ENCODE peak calls at places on chromosomes 4 and X, in nine cellular contexts. J is OCI-LY7, D is GM13977, N is upper lobe of right lung, L is fibroblast of the aortic adventitia, I is stomach, B is T-helper 2 cell, V is NCI-H1092 treated with DMSO at 0.1 percent for 48 hours, U is T-helper 9 cell. H is an unnamed sample.

GRCh38 chr4:48899950-48900349 is 6.6 kb downstream of the OCIAD2 start:
- DNase-seq in J (no peak), D (no peak), N (no peak), L (peak), I (no peak), B (no peak), V (no peak), U (no peak), H (no peak)

GRCh38 chr4:182124359-182124758 is 118.8 kb upstream of the TENM3 start:
- DNase-seq in J (no peak), D (no peak), N (no peak), L (no peak), I (no peak), B (no peak), V (no peak), U (no peak), H (no peak)

GRCh38 chrX:101390664-101391525 is at the start of gene RPL36A:
- DNase-seq in J (peak), D (peak), N (peak), L (peak), I (peak), B (peak), V (peak), U (peak), H (peak)

GRCh38 chr4:123232439-123232838 is 164.2 kb upstream of the SPRY1 start:
- DNase-seq in J (no peak), D (no peak), N (no peak), L (no peak), I (no peak), B (peak), V (no peak), U (no peak), H (no peak)

GRCh38 chr4:170675568-170676262 is 586.0 kb upstream of the AADAT start:
- DNase-seq in J (no peak), D (no peak), N (no peak), L (no peak), I (no peak), B (no peak), V (no peak), U (no peak), H (no peak)

GRCh38 chr4:61380865-61381264 is 180.7 kb downstream of the ADGRL3 start:
- DNase-seq in J (no peak), D (no peak), N (no peak), L (no peak), I (no peak), B (no peak), V (peak), U (no peak), H (no peak)

GRCh38 chrX:106170318-106170717 is 2.2 kb downstream of the PWWP3B start:
- DNase-seq in J (no peak), D (no peak), N (no peak), L (peak), I (no peak), B (no peak), V (no peak), U (no peak), H (no peak)

GRCh38 chr4:5051692-5052423 is 578 bp downstream of the STK32B start:
- DNase-seq in J (no peak), D (peak), N (peak), L (no peak), I (peak), B (no peak), V (peak), U (no peak), H (peak)

GRCh38 chr4:122086338-122086737 is 65.8 kb upstream of the BLTP1 start:
- DNase-seq in J (no peak), D (no peak), N (no peak), L (no peak), I (no peak), B (no peak), V (peak), U (no peak), H (no peak)

GRCh38 chrX:16839852-16840460 is 30.2 kb downstream of the RBBP7 start:
- DNase-seq in J (no peak), D (no peak), N (no peak), L (peak), I (no peak), B (no peak), V (no peak), U (no peak), H (no peak)

GRCh38 chrX:48466696-48467095 is 3.4 kb downstream of the SLC38A5 start:
- DNase-seq in J (no peak), D (peak), N (no peak), L (no peak), I (no peak), B (no peak), V (no peak), U (no peak), H (no peak)

GRCh38 chrX:108468486-108468885 is 28.8 kb downstream of the COL4A5 start:
- DNase-seq in J (no peak), D (no peak), N (no peak), L (peak), I (no peak), B (no peak), V (no peak), U (no peak), H (no peak)

GRCh38 chrX:85052207-85052606 is 48.5 kb downstream of the APOOL start:
- DNase-seq in J (no peak), D (no peak), N (no peak), L (peak), I (no peak), B (no peak), V (no peak), U (no peak), H (no peak)

GRCh38 chrX:11423362-11423818 is 130.2 kb downstream of the AMELX start:
- DNase-seq in J (peak), D (peak), N (no peak), L (peak), I (peak), B (peak), V (no peak), U (no peak), H (no peak)

GRCh38 chr4:6724461-6725111 is 8.6 kb downstream of the BLOC1S4 start:
- DNase-seq in J (no peak), D (no peak), N (no peak), L (no peak), I (no peak), B (no peak), V (no peak), U (no peak), H (no peak)

GRCh38 chr4:169311643-169312365 is 41.0 kb upstream of the SH3RF1 start:
- DNase-seq in J (peak), D (peak), N (no peak), L (peak), I (peak), B (peak), V (peak), U (no peak), H (no peak)

GRCh38 chr4:76811604-76812412 is 86.1 kb downstream of the SOWAHB start:
- DNase-seq in J (no peak), D (no peak), N (no peak), L (peak), I (no peak), B (no peak), V (no peak), U (no peak), H (no peak)